ENCODE peak calls at places on chromosomes 3 and 15, in eight cellular contexts. B is heart right ventricle; D is psoas muscle; I is tibial artery; C is CD4-positive, CD25-positive, alpha-beta regulatory T cell; O is transverse colon; W is Caco-2; Z is cardiac muscle cell. Q is an unnamed sample.

GRCh38 chr3:184372911-184373310 is 5.1 kb downstream of the THPO start:
- DNase-seq in D (no peak), Z (no peak), O (no peak), C (no peak), B (no peak), I (no peak), W (no peak), Q (peak; percentile 35)

GRCh38 chr15:66774001-66774814 is 72.2 kb downstream of the SMAD6 start:
- DNase-seq in B (peak; percentile 89), D (peak; percentile 84), W (peak; percentile 90), C (peak; percentile 42), Z (peak; percentile 69), I (peak; percentile 95), O (peak; percentile 91), Q (peak; percentile 98)

GRCh38 chr3:58857423-58857822 is 190.8 kb upstream of the FAM3D start:
- DNase-seq in O (no peak), D (no peak), B (no peak), I (no peak), Z (no peak), C (no peak), W (no peak), Q (no peak)

GRCh38 chr3:36695769-36696137 is 68.6 kb downstream of the DCLK3 start:
- DNase-seq in W (no peak), O (no peak), Z (peak; percentile 30), I (no peak), B (no peak), C (no peak), D (no peak), Q (no peak)

GRCh38 chr3:54706783-54707182 is 221.1 kb downstream of the LRTM1 start:
- DNase-seq in C (no peak), O (no peak), W (no peak), D (no peak), Z (no peak), I (no peak), B (no peak), Q (no peak)

GRCh38 chr3:73432021-73432722 is 192.6 kb downstream of the PDZRN3 start:
- DNase-seq in Z (peak; percentile 62), B (no peak), W (no peak), O (no peak), D (no peak), I (no peak), C (no peak), Q (peak; percentile 61)

GRCh38 chr3:127655641-127656040 is 17.1 kb upstream of the ABTB1 start:
- DNase-seq in B (no peak), W (no peak), D (no peak), Z (peak; percentile 52), I (peak; percentile 29), O (no peak), C (no peak), Q (no peak)

GRCh38 chr3:149547413-149547812 is 72.9 kb downstream of the TM4SF4 start:
- DNase-seq in B (peak; percentile 46), W (no peak), D (peak; percentile 77), C (no peak), O (peak; percentile 57), I (peak; percentile 92), Z (peak; percentile 91), Q (no peak)

GRCh38 chr3:177279118-177279815 is 82.0 kb upstream of the TBL1XR1 start:
- DNase-seq in W (no peak), D (no peak), B (no peak), O (no peak), I (no peak), Z (no peak), C (no peak), Q (peak; percentile 71)

GRCh38 chr15:59396211-59396610 is 23.5 kb upstream of the MYO1E start:
- DNase-seq in W (no peak), D (no peak), I (no peak), B (no peak), C (no peak), Z (no peak), O (no peak), Q (no peak)

GRCh38 chr15:31419820-31420219 is 93.2 kb downstream of the KLF13 start:
- DNase-seq in D (no peak), C (no peak), I (no peak), O (no peak), B (no peak), Z (no peak), W (no peak), Q (no peak)

GRCh38 chr15:73052679-73053397 is 575 bp downstream of the NEO1 start:
- DNase-seq in Z (peak; percentile 54), C (peak; percentile 6), B (peak; percentile 36), D (peak; percentile 38), I (peak; percentile 66), W (peak; percentile 46), O (peak; percentile 62), Q (peak; percentile 82)

GRCh38 chr3:54773251-54773650 is 154.6 kb downstream of the LRTM1 start:
- DNase-seq in I (no peak), C (no peak), O (no peak), D (no peak), B (no peak), W (no peak), Z (no peak), Q (no peak)

GRCh38 chr15:81040757-81041156 is 40.0 kb downstream of the TLNRD1 start:
- DNase-seq in D (no peak), B (no peak), C (no peak), Z (no peak), O (no peak), W (no peak), I (no peak), Q (no peak)

GRCh38 chr15:92845109-92845508 is 55.0 kb upstream of the CHD2 start:
- DNase-seq in D (no peak), W (no peak), O (no peak), C (peak; percentile 49), B (no peak), I (no peak), Z (peak; percentile 84), Q (no peak)

GRCh38 chr3:194851941-194852340 is 166.3 kb downstream of the FAM43A start:
- DNase-seq in W (no peak), C (no peak), B (no peak), D (no peak), O (no peak), Z (no peak), I (no peak), Q (no peak)

GRCh38 chr3:83934208-83935150 is 1024.3 kb upstream of the CADM2 start:
- DNase-seq in O (no peak), I (no peak), D (no peak), B (no peak), C (no peak), W (no peak), Z (peak; percentile 0), Q (no peak)

GRCh38 chr3:114673481-114673880 is 379.7 kb downstream of the TIGIT start:
- DNase-seq in O (no peak), D (no peak), I (no peak), C (no peak), B (no peak), Z (no peak), W (no peak), Q (no peak)
- H3K4me1 ChIP-seq in O (no peaks in the 10 kb centered on the region), D (no peaks in the 10 kb centered on the region), I (peaks cover 6% of the 10 kb centered on the region), C (no peaks in the 10 kb centered on the region), B (no peaks in the 10 kb centered on the region), Z (no peaks in the 10 kb centered on the region), W (no peaks in the 10 kb centered on the region), Q (no peaks in the 10 kb centered on the region)

GRCh38 chr3:3817870-3818269 is 18.6 kb downstream of the LRRN1 start:
- DNase-seq in O (no peak), I (no peak), C (no peak), Z (no peak), D (no peak), B (no peak), W (no peak), Q (no peak)
- H3K36me3 ChIP-seq in O (no peaks in the 10 kb centered on the region), I (no peaks in the 10 kb centered on the region), C (no peaks in the 10 kb centered on the region), Z (no peaks in the 10 kb centered on the region), D (no peaks in the 10 kb centered on the region), B (no peaks in the 10 kb centered on the region), W (no peaks in the 10 kb centered on the region), Q (peaks cover 100% of the 10 kb centered on the region)

GRCh38 chr15:49718846-49719245 is 98.0 kb downstream of the DTWD1 start:
- DNase-seq in B (no peak), D (no peak), Z (no peak), W (no peak), C (no peak), I (no peak), O (no peak), Q (no peak)

GRCh38 chr15:49715213-49715612 is 94.4 kb downstream of the DTWD1 start:
- DNase-seq in C (no peak), Z (no peak), B (no peak), W (no peak), I (no peak), O (no peak), D (no peak), Q (no peak)

GRCh38 chr15:49712846-49713450 is 92.1 kb downstream of the DTWD1 start:
- DNase-seq in C (no peak), D (no peak), B (no peak), W (no peak), I (no peak), O (no peak), Z (no peak), Q (peak; percentile 71)

GRCh38 chr15:49718234-49718633 is 97.4 kb downstream of the DTWD1 start:
- DNase-seq in O (no peak), W (no peak), B (no peak), Z (peak; percentile 82), I (no peak), D (no peak), C (no peak), Q (no peak)

DNA sequence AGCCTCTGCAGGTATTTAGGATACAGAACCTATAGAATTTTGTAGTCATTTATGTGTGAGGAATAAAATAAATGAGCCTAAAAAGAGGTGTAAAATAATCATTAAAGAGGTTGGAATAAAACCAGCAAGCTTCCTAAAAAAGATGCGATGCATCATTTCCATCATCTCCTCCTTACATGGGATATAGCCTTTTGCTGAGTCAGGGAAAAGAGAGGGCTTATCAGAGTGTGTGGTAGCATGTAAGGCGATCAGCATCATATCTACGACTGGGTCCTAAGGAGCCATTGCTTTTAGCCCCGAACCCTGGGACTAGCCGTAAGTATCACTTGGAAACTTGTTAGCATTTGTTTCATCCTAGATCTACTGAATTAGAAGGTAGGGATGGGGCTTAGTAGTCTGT is 94.9 kb downstream of the DTWD1 start:
- DNase-seq in W (no peak), I (no peak), Z (no peak), C (no peak), D (no peak), B (no peak), O (no peak), Q (no peak)
- H3K4me3 ChIP-seq in W (no peak overlapping the region), I (no peak overlapping the region), Z (no peak overlapping the region), C (no peak overlapping the region), D (no peak overlapping the region), B (no peak overlapping the region), O (no peak overlapping the region), Q (no peak overlapping the region)

GRCh38 chr3:141089339-141090152 is 38.4 kb downstream of the SPSB4 start:
- DNase-seq in Z (no peak), W (no peak), I (no peak), B (no peak), D (no peak), O (no peak), C (no peak), Q (peak; percentile 67)

GRCh38 chr3:141093971-141094401 is 42.8 kb downstream of the SPSB4 start:
- DNase-seq in Z (peak; percentile 31), D (peak; percentile 54), C (no peak), W (peak; percentile 48), I (no peak), B (peak; percentile 82), O (no peak), Q (no peak)

GRCh38 chr3:141093397-141093796 is 42.2 kb downstream of the SPSB4 start:
- DNase-seq in B (no peak), W (no peak), O (no peak), I (no peak), D (no peak), Z (no peak), C (no peak), Q (no peak)

GRCh38 chr3:141092663-141093062 is 41.5 kb downstream of the SPSB4 start:
- DNase-seq in W (no peak), B (no peak), I (no peak), O (no peak), Z (no peak), D (no peak), C (no peak), Q (peak; percentile 31)

GRCh38 chr3:141091416-141091815 is 40.3 kb downstream of the SPSB4 start:
- DNase-seq in Z (no peak), D (no peak), B (no peak), I (no peak), W (no peak), O (no peak), C (no peak), Q (no peak)
- H3K4me1 ChIP-seq in Z (peaks cover 44% of the 10 kb centered on the region), D (peaks cover 37% of the 10 kb centered on the region), B (peaks cover 33% of the 10 kb centered on the region), I (peaks cover 39% of the 10 kb centered on the region), W (peaks cover 12% of the 10 kb centered on the region), O (peaks cover 23% of the 10 kb centered on the region), C (no peaks in the 10 kb centered on the region), Q (peaks cover 8% of the 10 kb centered on the region)